ENCODE peak calls at places on chromosomes 3 and 15, in five cellular contexts. J, B, D, W and L are unnamed samples.

GRCh38 chr15:74913041-74913440 is 6.4 kb upstream of the FAM219B start:
- DNase-seq in J (peak; percentile 62), B (no peak), D (no peak), W (no peak), L (no peak)

GRCh38 chr3:93988283-93988682 is 8.3 kb downstream of the ARL13B start:
- DNase-seq in J (peak; percentile 36), B (no peak), D (no peak), W (no peak), L (no peak)

GRCh38 chr3:52093751-52094525 is 37.6 kb upstream of the DUSP7 start:
- DNase-seq in J (peak; percentile 61), B (no peak), D (no peak), W (no peak), L (no peak)

GRCh38 chr15:89745131-89745530 is 5.9 kb downstream of the MESP1 start:
- DNase-seq in J (no peak), B (no peak), D (no peak), W (no peak), L (no peak)

GRCh38 chr15:66834863-66835557 is 133.0 kb downstream of the SMAD6 start:
- DNase-seq in J (no peak), B (no peak), D (no peak), W (no peak), L (no peak)

GRCh38 chr3:20575153-20575552 is 389.1 kb upstream of the SGO1 start:
- DNase-seq in J (peak; percentile 78), B (no peak), D (no peak), W (no peak), L (no peak)

GRCh38 chr3:156307704-156308103 is 187.3 kb downstream of the KCNAB1 start:
- DNase-seq in J (peak; percentile 84), B (no peak), D (no peak), W (no peak), L (no peak)

GRCh38 chr15:36612063-36612788 is 32.8 kb downstream of the CDIN1 start:
- DNase-seq in J (peak; percentile 97), B (no peak), D (no peak), W (no peak), L (no peak)

GRCh38 chr15:99424131-99424571 is 141.6 kb upstream of the MEF2A start:
- DNase-seq in J (no peak), B (no peak), D (no peak), W (no peak), L (no peak)